ENCODE peak calls at places on chromosomes 1 and 21, in six cellular contexts. A is esophagus muscularis mucosa, F is suprapubic skin, L is right lobe of liver, R is erythroblast, N is lower leg skin. I is an unnamed sample.

GRCh38 chr1:27070390-27071048 is 57.9 kb upstream of the TENT5B start:
- DNase-seq in A (no peak), F (no peak), L (no peak), R (no peak), N (no peak), I (peak; percentile 72)

GRCh38 chr1:8443558-8444194 is 125.8 kb downstream of the SLC45A1 start:
- DNase-seq in A (no peak), F (no peak), L (no peak), R (no peak), N (no peak), I (no peak)

GRCh38 chr1:215830221-215830620 is 263.1 kb downstream of the KCTD3 start:
- DNase-seq in A (no peak), F (no peak), L (no peak), R (no peak), N (no peak), I (no peak)

GRCh38 chr1:115173151-115173550 is 83.8 kb upstream of the TSPAN2 start:
- DNase-seq in A (no peak), F (no peak), L (no peak), R (no peak), N (no peak), I (no peak)

GRCh38 chr1:10152709-10153284 is 57.6 kb upstream of the KIF1B start:
- DNase-seq in A (no peak), F (no peak), L (peak; percentile 60), R (peak; percentile 49), N (peak; percentile 58), I (peak; percentile 58)

GRCh38 chr1:202107801-202108731 is 14.7 kb upstream of the GPR37L1 start:
- DNase-seq in A (no peak), F (no peak), L (peak; percentile 92), R (no peak), N (no peak), I (peak; percentile 91)

GRCh38 chr1:234610061-234610581 is at the start of gene IRF2BP2:
- DNase-seq in A (no peak), F (no peak), L (peak; percentile 88), R (peak; percentile 90), N (peak; percentile 96), I (peak; percentile 89)

GRCh38 chr21:26845066-26845749 is at the start of gene ADAMTS1:
- DNase-seq in A (peak; percentile 98), F (peak; percentile 96), L (peak; percentile 92), R (peak; percentile 7), N (peak; percentile 98), I (peak; percentile 81)

GRCh38 chr1:106396023-106396422 is 660.5 kb upstream of the PRMT6 start:
- DNase-seq in A (no peak), F (no peak), L (no peak), R (no peak), N (no peak), I (no peak)

GRCh38 chr1:168774241-168774640 is 45.2 kb upstream of the DPT start:
- DNase-seq in A (no peak), F (no peak), L (peak; percentile 64), R (no peak), N (no peak), I (peak; percentile 37)

GRCh38 chr1:39144943-39145650 is 59.4 kb upstream of the MACF1 start:
- DNase-seq in A (no peak), F (no peak), L (no peak), R (no peak), N (no peak), I (no peak)

DNA sequence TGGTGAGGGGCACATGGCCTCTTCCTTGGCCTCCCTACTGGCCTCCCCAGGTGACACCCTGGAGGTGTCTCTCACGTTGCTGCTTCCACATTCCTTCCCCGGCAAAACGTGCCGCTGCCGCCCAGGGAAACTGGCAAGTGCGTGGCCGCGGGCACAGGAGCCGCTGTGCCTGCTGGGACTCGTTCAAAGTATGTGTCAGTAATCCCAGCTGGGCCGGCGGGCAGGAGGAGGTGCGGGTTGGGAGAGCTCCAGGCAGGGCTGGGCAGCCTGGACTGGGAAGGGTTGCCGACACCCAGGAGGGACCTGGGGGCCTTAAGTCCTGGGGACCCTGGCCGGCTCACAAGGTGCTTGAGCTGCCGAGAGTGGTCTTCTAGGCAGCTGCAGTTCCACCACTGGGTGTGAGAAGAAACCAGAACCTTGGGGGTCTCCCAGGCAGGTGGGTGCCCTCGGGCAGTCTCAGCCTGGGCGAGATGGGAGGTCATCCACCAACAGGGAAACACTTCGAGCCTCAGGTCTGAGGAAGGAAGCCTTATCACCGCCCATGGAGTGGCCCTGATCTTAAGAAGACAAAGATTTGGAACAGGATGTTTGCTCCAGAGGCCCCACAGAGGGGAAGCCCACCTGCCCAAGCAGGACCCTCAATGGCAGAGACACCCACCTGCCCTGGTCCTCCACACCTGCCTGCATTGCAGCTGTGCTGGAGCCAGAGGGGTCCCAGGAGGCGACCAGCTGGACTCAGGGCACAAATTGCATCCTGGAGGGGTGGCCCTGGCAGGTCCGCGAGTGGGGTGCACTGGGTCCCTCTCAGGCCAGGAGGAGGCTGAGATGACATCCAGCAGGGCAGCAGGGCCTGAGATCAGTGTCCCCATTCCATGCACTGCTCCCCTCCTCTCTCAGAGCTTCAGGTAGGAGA is 6.8 kb downstream of the WNT3A start:
- DNase-seq in A (no peak), F (peak; percentile 83), L (peak; percentile 49), R (no peak), N (peak; percentile 93), I (peak; percentile 5)
- TF ChIP-seq POLR2A in A (no peak), F (no peak), L (no peak), R (no peak), N (no peak), I (no peak)

DNA sequence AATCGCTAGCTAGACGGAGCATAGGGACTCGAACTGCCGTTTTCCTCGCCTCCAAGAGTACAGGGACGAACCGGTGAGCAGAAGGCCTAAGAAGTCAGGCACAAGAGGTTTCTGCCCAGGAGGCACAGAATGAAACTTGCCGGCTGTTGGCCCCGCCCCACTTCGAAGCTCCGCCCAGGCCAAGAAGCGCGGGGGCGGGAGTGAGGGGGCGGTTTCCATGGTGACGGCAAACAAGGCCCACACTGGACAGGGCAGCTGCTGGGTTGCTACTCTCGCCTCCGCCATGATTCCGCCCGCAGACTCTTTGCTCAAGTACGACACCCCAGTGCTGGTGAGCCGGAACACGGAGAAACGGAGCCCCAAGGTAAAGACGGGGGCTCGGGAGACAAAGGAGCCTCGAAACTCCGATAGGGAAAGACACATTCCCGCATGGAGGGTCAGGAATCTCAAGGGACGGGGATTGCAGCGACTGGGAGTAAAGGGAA is at the start of gene DNALI1:
- DNase-seq in A (peak; percentile 94), F (peak; percentile 86), L (peak; percentile 91), R (peak; percentile 89), N (peak; percentile 94), I (peak; percentile 95)
- TF ChIP-seq POLR2A in A (no peak), F (no peak), L (no peak), R (no peak), N (no peak), I (peak; percentile 35)

GRCh38 chr1:1061682-1062363 is 12.3 kb downstream of the RNF223 start:
- DNase-seq in A (no peak), F (no peak), L (no peak), R (no peak), N (no peak), I (no peak)

GRCh38 chr1:1065265-1065939 is 8.7 kb downstream of the RNF223 start:
- DNase-seq in A (no peak), F (no peak), L (no peak), R (no peak), N (no peak), I (no peak)

GRCh38 chr1:1062364-1063163 is 11.5 kb downstream of the RNF223 start:
- DNase-seq in A (no peak), F (no peak), L (no peak), R (peak; percentile 33), N (no peak), I (no peak)

GRCh38 chr1:1063261-1063944 is 10.7 kb downstream of the RNF223 start:
- DNase-seq in A (no peak), F (no peak), L (no peak), R (no peak), N (no peak), I (no peak)

DNA sequence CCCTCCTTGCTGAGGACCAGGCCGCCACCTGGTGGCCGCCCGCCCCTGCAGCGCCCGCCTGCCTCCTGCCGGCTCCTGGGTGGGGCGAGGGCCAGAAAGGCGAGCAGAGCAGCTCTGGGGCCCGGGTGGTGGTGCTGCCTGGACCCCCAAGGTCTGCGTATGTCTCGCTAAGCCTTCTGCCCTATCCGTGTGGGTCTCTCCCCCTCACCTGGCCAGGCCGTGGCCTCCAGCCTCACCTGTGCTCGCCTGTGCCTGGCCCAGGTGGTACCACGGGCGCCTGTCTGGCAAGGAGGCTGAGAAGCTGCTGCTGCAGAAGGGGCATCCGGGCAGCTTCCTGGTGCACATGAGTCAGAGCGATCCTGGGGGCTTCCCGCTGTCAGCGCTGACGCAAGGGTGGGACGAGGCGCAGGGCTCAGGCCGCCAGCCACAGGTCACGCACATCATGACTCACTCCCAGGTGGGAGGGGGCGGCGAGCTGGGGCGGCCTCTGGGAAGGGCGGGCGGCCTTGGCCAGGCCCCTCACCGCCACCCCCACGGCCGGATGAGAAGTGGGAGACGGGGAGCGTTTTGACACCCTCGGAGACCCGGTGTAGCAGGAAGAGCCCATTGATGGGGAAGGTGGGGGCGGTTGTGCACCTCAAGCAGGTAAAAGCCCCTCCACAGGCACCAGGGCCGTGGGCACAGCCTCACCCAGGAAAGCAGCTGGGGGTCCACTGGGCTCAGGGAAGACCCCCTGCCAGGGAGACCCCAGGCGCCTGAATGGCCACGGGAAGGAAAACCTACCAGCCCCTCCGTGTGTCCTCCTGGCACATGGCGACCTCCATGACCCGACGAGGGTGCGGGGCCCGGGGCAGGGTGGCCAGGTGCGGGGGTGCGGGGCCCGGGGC is 9.9 kb downstream of the RNF223 start:
- DNase-seq in A (no peak), F (no peak), L (no peak), R (peak; percentile 60), N (no peak), I (peak; percentile 73)
- TF ChIP-seq POLR2A in A (no peak), F (no peak), L (no peak), R (no peak), N (no peak), I (no peak)

GRCh38 chr1:214076004-214076320 is 88.2 kb downstream of the PROX1 start:
- DNase-seq in A (no peak), F (no peak), L (no peak), R (no peak), N (no peak), I (no peak)
- TF ChIP-seq POLR2A in A (no peak), F (no peak), L (no peak), R (no peak), N (no peak), I (no peak)

GRCh38 chr1:244154882-244155531 is 103.9 kb downstream of the ZBTB18 start:
- DNase-seq in A (peak; percentile 91), F (no peak), L (peak; percentile 55), R (no peak), N (no peak), I (peak; percentile 59)
- TF ChIP-seq POLR2A in A (no peak), F (no peak), L (no peak), R (no peak), N (no peak), I (no peak)

DNA sequence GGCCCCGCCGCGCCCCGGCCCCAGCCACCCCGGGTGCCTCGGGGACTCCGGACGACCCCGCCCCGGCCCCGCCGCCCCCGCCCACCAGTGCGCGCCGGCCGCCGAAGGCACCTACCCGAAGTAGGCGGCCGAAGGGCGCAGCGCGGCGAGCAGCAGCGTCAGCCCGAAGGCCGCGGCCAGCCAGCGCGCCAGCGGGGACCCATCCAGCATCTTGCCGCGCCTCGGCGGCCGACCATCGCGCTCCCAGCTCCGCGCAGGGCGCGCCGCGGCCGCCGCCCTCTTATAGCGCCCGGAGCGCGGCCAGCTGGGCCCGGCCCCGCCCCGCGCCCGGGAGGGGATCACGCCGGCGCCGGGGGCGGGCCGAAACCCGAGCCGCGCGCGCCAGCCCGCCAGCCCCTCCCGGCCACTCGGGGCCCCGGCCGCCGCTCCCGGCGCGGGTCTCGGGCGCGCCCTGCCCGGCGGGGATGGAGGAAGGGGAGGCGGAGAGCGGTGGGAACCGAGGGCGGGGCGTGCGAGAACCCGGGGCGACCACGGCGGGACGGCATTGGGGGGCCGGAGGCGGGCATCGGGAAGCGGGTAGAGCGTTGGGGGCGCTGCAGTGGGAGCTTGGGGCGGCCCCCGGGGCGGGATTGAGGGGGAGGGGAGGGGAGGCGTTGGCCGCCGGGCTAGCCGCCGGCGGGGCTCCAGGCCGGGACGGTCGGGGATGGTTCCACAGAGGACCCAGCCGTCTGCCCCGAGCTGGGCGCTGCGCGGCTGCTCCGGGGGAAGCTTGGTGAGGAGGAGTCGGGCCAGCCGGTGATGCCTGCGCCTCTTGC is at the start of gene WNT9A:
- DNase-seq in A (no peak), F (peak; percentile 78), L (peak; percentile 53), R (peak; percentile 48), N (peak; percentile 89), I (peak; percentile 74)
- TF ChIP-seq POLR2A in A (no peak), F (no peak), L (no peak), R (no peak), N (no peak), I (peak; percentile 17)

I was measured in body of pancreas.